ENCODE peak calls at places on chromosomes 1 and 21, in four cellular contexts. L is upper lobe of right lung, A is Calu3, Q is lung. M is an unnamed sample.

GRCh38 chr1:25529518-25530347 is 13.7 kb upstream of the LDLRAP1 start:
- DNase-seq in L (no peak), A (no peak), Q (no peak), M (no peak)

GRCh38 chr1:215375386-215375785 is 191.7 kb upstream of the KCTD3 start:
- DNase-seq in L (no peak), Q (no peak), A (no peak), M (no peak)

GRCh38 chr1:67629370-67630075 is 55.5 kb upstream of the GADD45A start:
- DNase-seq in A (no peak), Q (no peak), L (no peak), M (peak)

GRCh38 chr1:204746838-204747442 is 61.4 kb upstream of the LRRN2 start:
- DNase-seq in L (no peak), Q (no peak), A (peak), M (peak)

GRCh38 chr1:226664413-226665101 is 74.5 kb downstream of the ITPKB start:
- DNase-seq in L (no peak), Q (no peak), A (no peak), M (no peak)

GRCh38 chr1:3222042-3222692 is 153.2 kb downstream of the PRDM16 start:
- DNase-seq in L (peak), A (no peak), Q (peak), M (no peak)

GRCh38 chr1:234833646-234834045 is 223.7 kb upstream of the IRF2BP2 start:
- DNase-seq in L (no peak), Q (no peak), A (no peak), M (no peak)

GRCh38 chr1:20189664-20190063 is 3.3 kb upstream of the PLA2G2C start:
- DNase-seq in Q (no peak), A (no peak), L (no peak), M (no peak)

GRCh38 chr1:167805041-167805556 is 83.3 kb downstream of the MPZL1 start:
- DNase-seq in A (no peak), L (no peak), Q (no peak), M (no peak)

GRCh38 chr1:196009362-196009761 is 598.9 kb downstream of the KCNT2 start:
- DNase-seq in L (no peak), A (no peak), Q (no peak), M (no peak)

GRCh38 chr1:231233735-231234417 is 7.1 kb upstream of the GNPAT start:
- DNase-seq in Q (no peak), L (no peak), A (peak), M (no peak)

GRCh38 chr1:175129182-175129581 is 61.5 kb downstream of the TNN start:
- DNase-seq in L (no peak), A (no peak), Q (no peak), M (no peak)

GRCh38 chr21:43190544-43191340 is 21.9 kb downstream of the CRYAA start:
- DNase-seq in A (no peak), Q (no peak), L (peak), M (peak)

GRCh38 chr1:156149374-156150106 is 3.8 kb upstream of the SEMA4A start:
- DNase-seq in L (no peak), A (no peak), Q (no peak), M (no peak)

GRCh38 chr1:195053478-195053877 is 1554.8 kb downstream of the KCNT2 start:
- DNase-seq in L (no peak), Q (no peak), A (no peak), M (no peak)

GRCh38 chr1:94019327-94019726 is 101.6 kb downstream of the ABCA4 start:
- DNase-seq in Q (no peak), L (no peak), A (no peak), M (no peak)

GRCh38 chr1:202112864-202113689 is 9.6 kb upstream of the GPR37L1 start:
- DNase-seq in A (peak), L (no peak), Q (no peak), M (no peak)

GRCh38 chr1:8437286-8437685 is 119.4 kb downstream of the SLC45A1 start:
- DNase-seq in Q (no peak), A (no peak), L (no peak), M (no peak)

GRCh38 chr1:12636098-12636950 is 7.6 kb upstream of the AADACL4 start:
- DNase-seq in A (no peak), Q (no peak), L (no peak), M (no peak)

GRCh38 chr1:236002572-236002971 is 62.3 kb downstream of the NID1 start:
- DNase-seq in Q (no peak), A (no peak), L (no peak), M (no peak)

GRCh38 chr1:156675715-156676311 is 1.4 kb downstream of the NES start:
- DNase-seq in L (no peak), Q (no peak), A (no peak), M (no peak)

GRCh38 chr1:9711466-9712020 is 60.0 kb downstream of the PIK3CD start:
- DNase-seq in Q (no peak), A (no peak), L (no peak), M (no peak)

GRCh38 chr1:199122532-199123311 is 483.9 kb downstream of the PTPRC start:
- DNase-seq in L (no peak), Q (no peak), A (peak), M (no peak)

GRCh38 chr21:35075546-35075945 is 26.4 kb upstream of the RUNX1 start:
- DNase-seq in L (no peak), A (no peak), Q (no peak), M (no peak)

GRCh38 chr1:32702599-32703478 is at the start of gene SYNC:
- DNase-seq in A (peak), Q (peak), L (peak), M (peak)

GRCh38 chr1:233672732-233673131 is 58.8 kb downstream of the KCNK1 start:
- DNase-seq in L (no peak), Q (no peak), A (peak), M (no peak)

GRCh38 chr21:15415541-15416261 is 314.1 kb upstream of the USP25 start:
- DNase-seq in A (no peak), Q (no peak), L (no peak), M (no peak)

GRCh38 chr1:161721738-161722343 is 497 bp downstream of the FCRLB start:
- DNase-seq in L (no peak), A (no peak), Q (no peak), M (no peak)

GRCh38 chr1:221271696-221272095 is 392.5 kb downstream of the HLX start:
- DNase-seq in L (no peak), A (no peak), Q (no peak), M (no peak)

GRCh38 chr1:201636581-201636980 is 97.7 kb downstream of the NAV1 start:
- DNase-seq in A (no peak), L (no peak), Q (no peak), M (no peak)

DNA sequence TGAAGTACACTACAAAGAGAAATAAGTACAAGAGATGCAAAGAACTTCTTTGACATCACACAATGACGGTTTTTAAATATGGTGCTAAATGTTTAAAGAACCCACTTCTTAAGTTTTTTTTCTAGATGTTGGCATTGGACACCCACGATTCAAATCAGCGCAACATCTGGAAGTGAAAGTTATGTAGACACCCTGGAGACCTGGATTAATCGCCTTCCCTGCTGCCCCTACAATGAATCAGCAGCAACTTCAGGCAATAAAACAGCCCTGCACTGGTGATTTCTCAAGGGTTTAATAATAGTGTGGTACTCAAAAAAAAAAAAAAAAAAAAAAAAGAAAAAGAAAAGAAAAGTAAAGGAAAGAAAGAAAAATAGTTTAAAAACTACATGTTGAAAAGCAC is 248.3 kb downstream of the NUF2 start:
- DNase-seq in A (no peak), Q (no peak), L (no peak), M (no peak)
- TF ChIP-seq CTCF in A (no peak), Q (no peak), L (no peak), M (no peak)

GRCh38 chr1:75258351-75258750 is 124.2 kb downstream of the LHX8 start:
- DNase-seq in A (no peak), L (no peak), Q (no peak), M (no peak)

GRCh38 chr1:75257424-75257823 is 123.2 kb downstream of the LHX8 start:
- DNase-seq in A (no peak), Q (no peak), L (no peak), M (no peak)
- TF ChIP-seq CTCF in A (no peak), Q (no peak), L (no peak), M (no peak)

DNA sequence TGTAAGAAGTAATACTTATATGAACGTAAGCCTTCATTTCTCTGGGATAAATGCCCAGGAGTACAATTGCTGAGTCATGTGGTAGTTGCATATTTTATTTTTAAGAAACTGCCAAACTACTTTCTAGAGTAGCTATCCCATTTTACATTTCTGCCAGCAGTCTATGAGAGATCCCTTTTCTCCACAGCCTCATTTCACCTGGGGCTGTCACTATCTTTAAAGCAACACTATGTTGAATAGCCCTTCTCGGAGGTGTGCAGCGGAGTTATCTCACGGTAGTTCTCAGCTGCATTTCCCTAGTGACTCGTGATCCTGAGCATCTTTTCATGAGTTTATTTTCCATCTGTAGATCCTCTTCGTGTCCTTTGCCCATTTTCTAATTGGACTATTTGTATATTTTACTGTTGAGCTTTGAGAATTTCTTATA is 93.4 kb downstream of the ADARB1 start:
- DNase-seq in L (no peak), A (no peak), Q (no peak), M (no peak)
- TF ChIP-seq CTCF in L (no peak), A (no peak), Q (no peak), M (no peak)

DNA sequence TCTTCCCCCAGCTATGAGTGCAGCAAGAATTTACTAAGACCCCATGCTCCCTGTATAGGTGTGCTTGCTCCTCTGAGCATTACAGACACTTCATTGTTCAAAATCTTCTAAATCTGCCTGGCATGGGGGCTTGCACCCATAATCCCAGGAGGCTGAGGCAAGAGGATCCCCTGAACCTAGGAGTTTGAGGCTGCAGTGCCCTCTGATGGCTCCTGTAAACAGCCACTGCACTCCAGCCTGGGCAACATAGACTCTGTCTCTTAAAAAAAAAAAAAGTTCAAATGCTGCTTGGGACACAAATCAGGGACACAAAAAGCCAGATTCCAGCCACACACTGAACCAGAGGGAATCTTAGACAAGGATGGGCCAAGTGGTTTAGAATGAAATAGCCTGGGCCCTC is 3.4 kb upstream of the ACOT7 start:
- DNase-seq in L (no peak), Q (no peak), A (no peak), M (no peak)
- TF ChIP-seq CTCF in L (no peak), Q (no peak), A (no peak), M (peak)

GRCh38 chr1:59178339-59178744 is 118.6 kb upstream of the FGGY start:
- DNase-seq in Q (no peak), A (no peak), L (no peak), M (no peak)

GRCh38 chr1:59180715-59181114 is 116.2 kb upstream of the FGGY start:
- DNase-seq in L (no peak), Q (no peak), A (no peak), M (no peak)

GRCh38 chr1:59177756-59178155 is 119.1 kb upstream of the FGGY start:
- DNase-seq in A (no peak), L (no peak), Q (no peak), M (no peak)

GRCh38 chr1:59179673-59180072 is 117.2 kb upstream of the FGGY start:
- DNase-seq in Q (no peak), L (no peak), A (no peak), M (no peak)

GRCh38 chr1:59178803-59179202 is 118.1 kb upstream of the FGGY start:
- DNase-seq in L (no peak), Q (no peak), A (no peak), M (no peak)
- TF ChIP-seq CTCF in L (no peak), Q (no peak), A (no peak), M (no peak)

DNA sequence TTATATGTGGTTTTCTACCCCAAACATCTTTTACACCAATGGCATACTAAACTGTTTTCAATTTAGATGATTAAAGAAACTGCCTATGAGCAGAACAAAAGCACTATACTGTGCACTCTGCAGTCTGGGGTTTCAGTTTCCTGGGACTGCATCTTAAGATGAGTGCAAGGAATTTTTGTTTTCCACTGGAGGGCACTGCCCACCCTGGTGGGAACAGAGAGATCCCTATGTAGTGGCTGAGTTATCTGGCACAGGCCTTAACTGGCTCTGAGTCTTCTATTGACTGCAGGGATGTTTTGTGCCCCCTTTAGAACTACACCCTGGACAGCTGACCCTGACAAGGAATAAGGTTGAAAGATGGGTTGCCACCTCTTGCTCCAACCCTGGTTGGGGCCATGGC is 12.0 kb downstream of the PROK1 start:
- DNase-seq in A (no peak), L (no peak), Q (no peak), M (no peak)
- TF ChIP-seq CTCF in A (no peak), L (no peak), Q (no peak), M (peak)